ENCODE peak calls at places on chromosomes 7 and 10, in six cellular contexts. V, Z, C, I, T and P are unnamed samples.

GRCh38 chr7:157054927-157055326 is 44.5 kb upstream of the MNX1 start:
- DNase-seq in V (no peak), Z (no peak), C (no peak), I (no peak), T (no peak), P (no peak)

GRCh38 chr10:63314020-63314419 is 151.8 kb downstream of the JMJD1C start:
- DNase-seq in V (no peak), Z (no peak), C (no peak), I (no peak), T (no peak), P (no peak)

GRCh38 chr7:127635659-127636285 is 16.2 kb upstream of the SND1 start:
- DNase-seq in V (no peak), Z (no peak), C (no peak), I (no peak), T (no peak), P (no peak)

GRCh38 chr10:43904831-43905230 is 256.1 kb upstream of the ZNF32 start:
- DNase-seq in V (no peak), Z (no peak), C (no peak), I (no peak), T (no peak), P (no peak)

GRCh38 chr7:83648464-83649241 is at the start of gene SEMA3E:
- DNase-seq in V (no peak), Z (no peak), C (peak; percentile 11), I (no peak), T (peak; percentile 35), P (peak; percentile 52)

GRCh38 chr10:58299580-58299979 is 30.6 kb downstream of the CISD1 start:
- DNase-seq in V (no peak), Z (no peak), C (peak; percentile 45), I (peak; percentile 54), T (peak; percentile 57), P (peak; percentile 88)

GRCh38 chr7:130071701-130072622 is 1.6 kb downstream of the KLHDC10 start:
- DNase-seq in V (no peak), Z (no peak), C (peak; percentile 89), I (peak; percentile 70), T (peak; percentile 90), P (peak; percentile 88)

GRCh38 chr10:123821136-123821535 is 70.5 kb downstream of the CPXM2 start:
- DNase-seq in V (no peak), Z (no peak), C (no peak), I (no peak), T (no peak), P (no peak)

GRCh38 chr10:68296833-68297232 is 35.0 kb upstream of the HNRNPH3 start:
- DNase-seq in V (no peak), Z (no peak), C (no peak), I (no peak), T (no peak), P (no peak)

GRCh38 chr10:105950410-105950809 is 1214.1 kb downstream of the SORCS1 start:
- DNase-seq in V (no peak), Z (no peak), C (peak; percentile 2), I (peak; percentile 7), T (peak; percentile 34), P (peak; percentile 65)

GRCh38 chr7:77855371-77856083 is 57.0 kb downstream of the PHTF2 start:
- DNase-seq in V (no peak), Z (no peak), C (peak; percentile 35), I (no peak), T (peak; percentile 13), P (no peak)

GRCh38 chr10:23191764-23192395 is at the start of gene PTF1A:
- DNase-seq in V (no peak), Z (no peak), C (no peak), I (no peak), T (no peak), P (no peak)

GRCh38 chr7:102079140-102080002 is 207.3 kb upstream of the SH2B2 start:
- DNase-seq in V (no peak), Z (no peak), C (no peak), I (no peak), T (no peak), P (no peak)

GRCh38 chr10:99996934-99997648 is 12.7 kb downstream of the DNMBP start:
- DNase-seq in V (no peak), Z (no peak), C (no peak), I (no peak), T (peak; percentile 71), P (no peak)

GRCh38 chr7:48042216-48042615 is 6.9 kb downstream of the C7orf57 start:
- DNase-seq in V (no peak), Z (no peak), C (no peak), I (no peak), T (peak; percentile 7), P (peak; percentile 37)

GRCh38 chr10:6124666-6125065 is 35.8 kb downstream of the RBM17 start:
- DNase-seq in V (no peak), Z (no peak), C (no peak), I (no peak), T (no peak), P (no peak)

GRCh38 chr7:151665363-151665762 is 145.7 kb upstream of the RHEB start:
- DNase-seq in V (peak; percentile 88), Z (no peak), C (no peak), I (no peak), T (peak; percentile 96), P (no peak)

GRCh38 chr10:49177391-49178355 is 10.5 kb downstream of the TMEM273 start:
- DNase-seq in V (no peak), Z (no peak), C (no peak), I (no peak), T (peak; percentile 96), P (peak; percentile 97)

GRCh38 chr7:150357771-150358427 is 10.7 kb upstream of the REPIN1 start:
- DNase-seq in V (no peak), Z (no peak), C (no peak), I (no peak), T (no peak), P (no peak)

GRCh38 chr10:79923669-79924068 is 25.2 kb downstream of the SFTPD start:
- DNase-seq in V (no peak), Z (no peak), C (no peak), I (no peak), T (no peak), P (no peak)

GRCh38 chr10:71289421-71290130 is 29.5 kb upstream of the SLC29A3 start:
- DNase-seq in V (no peak), Z (no peak), C (no peak), I (no peak), T (no peak), P (no peak)

GRCh38 chr7:33888206-33888605 is 17.1 kb upstream of the BMPER start:
- DNase-seq in V (no peak), Z (no peak), C (no peak), I (no peak), T (no peak), P (peak; percentile 30)